ENCODE peak calls at places on chromosome 2, in ten cellular contexts. J is spleen, R is endothelial cell, I is Peyer's patch, U is fibroblast of mammary gland, W is foreskin fibroblast, D is WTC11, A is neural crest cell, M is GM12865, P is cardiac muscle cell. K is an unnamed sample.

GRCh38 chr2:127362971-127363370 is 24.8 kb downstream of the MAP3K2 start:
- DNase-seq in J (no peak), R (no peak), I (no peak), U (peak; percentile 76), W (peak; percentile 47), D (no peak), A (no peak), M (no peak), P (peak; percentile 52), K (no peak)

GRCh38 chr2:220882507-220882906 is 689.6 kb downstream of the EPHA4 start:
- DNase-seq in J (no peak), R (no peak), I (no peak), U (no peak), W (no peak), D (no peak), A (no peak), M (no peak), P (no peak), K (no peak)

GRCh38 chr2:98794214-98794810 is 63.4 kb upstream of the MGAT4A start:
- DNase-seq in J (no peak), R (no peak), I (no peak), U (no peak), W (no peak), D (no peak), A (no peak), M (no peak), P (no peak), K (no peak)

GRCh38 chr2:55401124-55401523 is 18.5 kb downstream of the CCDC88A start:
- DNase-seq in J (no peak), R (no peak), I (no peak), U (no peak), W (no peak), D (no peak), A (no peak), M (no peak), P (no peak), K (no peak)

GRCh38 chr2:43832457-43832856 is 6.2 kb downstream of the ABCG5 start:
- DNase-seq in J (no peak), R (no peak), I (peak; percentile 70), U (peak; percentile 29), W (no peak), D (no peak), A (no peak), M (no peak), P (peak; percentile 10), K (no peak)

GRCh38 chr2:240512109-240512485 is 45.7 kb downstream of the ANKMY1 start:
- DNase-seq in J (no peak), R (no peak), I (no peak), U (no peak), W (no peak), D (no peak), A (no peak), M (no peak), P (no peak), K (no peak)

GRCh38 chr2:197158138-197158537 is 152.4 kb downstream of the ANKRD44 start:
- DNase-seq in J (no peak), R (no peak), I (no peak), U (no peak), W (no peak), D (no peak), A (no peak), M (no peak), P (no peak), K (no peak)

GRCh38 chr2:68993660-68994059 is 19.2 kb downstream of the GKN1 start:
- DNase-seq in J (no peak), R (no peak), I (no peak), U (no peak), W (no peak), D (no peak), A (no peak), M (no peak), P (no peak), K (no peak)

GRCh38 chr2:179837408-179837807 is 24.0 kb downstream of the ZNF385B start:
- DNase-seq in J (no peak), R (no peak), I (no peak), U (peak; percentile 80), W (peak; percentile 35), D (no peak), A (no peak), M (no peak), P (peak; percentile 15), K (no peak)

GRCh38 chr2:69466728-69467127 is 29.5 kb upstream of the NFU1 start:
- DNase-seq in J (no peak), R (no peak), I (no peak), U (peak; percentile 26), W (peak; percentile 7), D (no peak), A (no peak), M (no peak), P (peak; percentile 9), K (no peak)

GRCh38 chr2:239930378-239930777 is 94.8 kb downstream of the NDUFA10 start:
- DNase-seq in J (peak; percentile 51), R (peak; percentile 1), I (peak; percentile 27), U (no peak), W (no peak), D (no peak), A (no peak), M (no peak), P (no peak), K (peak; percentile 42)

DNA sequence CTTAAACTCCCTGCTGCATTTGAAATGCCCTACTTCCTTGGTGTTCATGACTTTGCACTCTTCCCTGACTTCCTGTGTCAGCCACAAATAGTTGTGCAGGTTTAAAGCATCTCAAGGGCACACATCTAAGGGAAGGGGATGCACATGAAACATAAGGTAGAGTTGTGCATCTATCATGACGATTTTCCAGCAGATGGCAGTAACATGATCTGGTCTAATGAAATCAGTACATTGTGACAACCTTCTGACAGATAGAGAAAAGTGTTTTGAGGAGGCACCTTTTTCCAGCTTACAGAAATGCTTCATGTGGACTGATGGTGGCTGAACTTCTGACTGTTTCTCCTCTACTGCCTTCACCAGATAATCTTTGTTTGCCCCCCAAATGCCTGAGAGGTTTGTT is 238.9 kb downstream of the XIRP2 start:
- DNase-seq in J (no peak), R (peak; percentile 8), I (no peak), U (peak; percentile 69), W (peak; percentile 32), D (no peak), A (no peak), M (peak; percentile 4), P (peak; percentile 54), K (no peak)
- TF ChIP-seq CTCF in J (no peak), R (no peak), I (no peak), U (peak; percentile 51), W (no peak), D (no peak), A (peak; percentile 28), M (no peak), P (peak; percentile 32), K (peak; percentile 65)

DNA sequence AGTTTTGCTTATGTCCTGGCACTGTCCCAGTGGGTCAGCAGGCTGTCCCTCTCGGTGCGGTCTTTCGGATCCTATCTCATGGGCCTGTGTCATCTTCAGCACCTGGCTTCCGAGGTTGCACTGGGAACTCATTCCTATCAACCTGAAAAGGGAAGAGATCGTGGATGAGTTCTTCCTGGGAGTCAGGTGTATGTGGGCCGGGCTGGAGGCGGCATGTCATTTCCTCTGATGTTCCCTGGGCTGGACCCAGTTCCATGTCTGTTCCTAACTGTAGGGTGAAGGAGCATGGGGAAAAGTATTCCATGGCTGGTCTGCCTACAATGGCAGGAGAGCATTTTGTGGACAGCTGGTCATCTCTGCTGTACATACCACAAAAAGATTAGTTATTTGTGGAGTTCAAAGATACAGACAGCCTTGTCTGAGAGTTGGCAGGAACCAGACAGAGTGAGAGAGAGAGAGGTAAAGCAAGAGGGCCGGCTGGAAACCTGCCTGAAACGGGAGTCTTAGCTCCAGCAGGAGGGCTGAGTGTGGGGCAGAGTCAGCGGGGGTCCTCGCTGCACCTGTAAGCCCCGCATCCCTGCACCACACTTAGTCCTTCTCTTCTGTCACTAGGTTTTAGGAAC is 25.2 kb downstream of the FAM228A start:
- DNase-seq in J (no peak), R (no peak), I (no peak), U (no peak), W (no peak), D (no peak), A (no peak), M (no peak), P (peak; percentile 7), K (no peak)
- TF ChIP-seq CTCF in J (no peak), R (no peak), I (no peak), U (no peak), W (no peak), D (no peak), A (no peak), M (no peak), P (no peak), K (no peak)

DNA sequence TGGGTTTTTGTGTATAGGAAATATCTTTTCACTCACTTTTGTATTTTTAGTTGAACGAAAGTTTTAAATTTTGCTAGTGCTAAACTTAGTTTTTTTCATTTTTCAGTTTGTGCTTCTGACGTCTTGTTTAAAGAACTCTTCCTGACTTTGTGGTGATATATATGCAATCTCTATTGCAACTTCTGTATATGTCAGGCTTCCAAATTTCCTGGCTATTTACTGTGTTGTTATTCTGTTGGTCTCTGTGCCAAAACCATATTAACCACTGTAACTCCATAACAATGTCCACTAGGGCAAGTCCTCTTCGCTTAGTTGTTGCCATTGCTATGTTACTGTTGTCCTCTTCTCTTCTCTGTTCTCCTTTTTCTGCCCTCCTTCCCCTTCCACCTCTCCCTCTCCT is 3.2 kb upstream of the EHD3 start:
- DNase-seq in J (no peak), R (no peak), I (no peak), U (no peak), W (no peak), D (no peak), A (no peak), M (no peak), P (no peak), K (no peak)
- TF ChIP-seq CTCF in J (no peak), R (no peak), I (no peak), U (no peak), W (no peak), D (no peak), A (no peak), M (no peak), P (no peak), K (no peak)

GRCh38 chr2:675460-675859 is 1.7 kb downstream of the TMEM18 start:
- DNase-seq in J (peak; percentile 87), R (no peak), I (peak; percentile 44), U (no peak), W (no peak), D (no peak), A (no peak), M (no peak), P (no peak), K (no peak)

GRCh38 chr2:676647-677055 is 555 bp downstream of the TMEM18 start:
- DNase-seq in J (peak; percentile 100), R (peak; percentile 99), I (peak; percentile 99), U (peak; percentile 97), W (peak; percentile 99), D (peak; percentile 98), A (peak; percentile 96), M (peak; percentile 99), P (peak; percentile 100), K (peak; percentile 98)

GRCh38 chr2:675051-675450 is 2.2 kb downstream of the TMEM18 start:
- DNase-seq in J (no peak), R (no peak), I (no peak), U (no peak), W (no peak), D (no peak), A (no peak), M (peak; percentile 33), P (no peak), K (no peak)

GRCh38 chr2:677056-677949 is at the start of gene TMEM18:
- DNase-seq in J (peak; percentile 100), R (peak; percentile 81), I (peak; percentile 98), U (peak; percentile 99), W (peak; percentile 97), D (peak; percentile 88), A (peak; percentile 92), M (peak; percentile 99), P (peak; percentile 99), K (peak; percentile 93)

GRCh38 chr2:675982-676646 is 1.1 kb downstream of the TMEM18 start:
- DNase-seq in J (no peak), R (peak; percentile 39), I (peak; percentile 67), U (peak; percentile 95), W (peak; percentile 89), D (peak; percentile 70), A (peak; percentile 28), M (peak; percentile 57), P (peak; percentile 90), K (no peak)
- TF ChIP-seq CTCF in J (no peak), R (no peak), I (peak; percentile 23), U (peak; percentile 44), W (peak; percentile 48), D (no peak), A (peak; percentile 54), M (no peak), P (peak; percentile 51), K (peak; percentile 45)